ENCODE peak calls at places on chromosomes 11 and 22, in eight cellular contexts. U is left ventricle myocardium inferior, H is OCI-LY7, D is progenitor cell of endocrine pancreas, L is omental fat pad, Y is colonic mucosa, O is activated T-cell treated with anti-CD3 and anti-CD28 coated beads for 4 hours, T is lower leg skin. W is an unnamed sample.

GRCh38 chr11:126432525-126432924 is 77.0 kb downstream of the ST3GAL4 start:
- DNase-seq in L (no peak), D (no peak), U (peak; percentile 38), T (no peak), O (no peak), Y (no peak), H (no peak), W (no peak)

GRCh38 chr22:37643225-37643847 is 3.9 kb downstream of the SH3BP1 start:
- DNase-seq in U (peak; percentile 87), L (peak; percentile 96), D (peak; percentile 90), Y (peak; percentile 93), T (peak; percentile 81), H (peak; percentile 79), O (peak; percentile 88), W (peak; percentile 65)

GRCh38 chr11:102036757-102037156 is 10.5 kb upstream of the CFAP300 start:
- DNase-seq in H (no peak), O (no peak), T (no peak), U (no peak), L (no peak), Y (no peak), D (no peak), W (no peak)

GRCh38 chr11:36818410-36818809 is 220.4 kb upstream of the RAG2 start:
- DNase-seq in O (no peak), L (no peak), D (no peak), Y (no peak), T (no peak), U (no peak), H (no peak), W (no peak)

GRCh38 chr11:33716236-33716635 is 15.6 kb upstream of the C11orf91 start:
- DNase-seq in D (no peak), O (no peak), T (no peak), H (peak; percentile 36), L (no peak), Y (no peak), U (no peak), W (peak; percentile 14)

GRCh38 chr11:33769542-33769941 is 4.8 kb downstream of the FBXO3 start:
- DNase-seq in L (no peak), U (no peak), D (no peak), O (no peak), T (no peak), Y (no peak), H (no peak), W (no peak)

GRCh38 chr11:65931773-65932557 is 12.7 kb downstream of the DRAP1 start:
- DNase-seq in U (no peak), O (no peak), L (no peak), H (no peak), Y (no peak), T (no peak), D (no peak), W (no peak)

GRCh38 chr11:73758451-73758850 is 2.4 kb downstream of the RAB6A start:
- DNase-seq in L (no peak), H (no peak), U (no peak), O (no peak), Y (no peak), T (no peak), D (no peak), W (no peak)

GRCh38 chr22:36838119-36839030 is 21.5 kb upstream of the PVALB start:
- DNase-seq in H (no peak), T (no peak), L (no peak), O (no peak), Y (no peak), U (no peak), D (no peak), W (no peak)

GRCh38 chr11:130908770-130909625 is 7.3 kb downstream of the SNX19 start:
- DNase-seq in Y (no peak), H (no peak), O (no peak), L (no peak), U (no peak), D (no peak), T (no peak), W (no peak)

GRCh38 chr22:44576311-44577260 is 78.6 kb upstream of the RTL6 start:
- DNase-seq in D (no peak), Y (no peak), T (no peak), O (no peak), U (no peak), L (peak; percentile 12), H (no peak), W (no peak)

GRCh38 chr11:69002101-69002742 is 10.8 kb downstream of the MRGPRF start:
- DNase-seq in U (no peak), Y (peak; percentile 16), H (no peak), O (no peak), L (peak; percentile 22), T (no peak), D (peak; percentile 3), W (no peak)

GRCh38 chr22:38423512-38424503 is 31.2 kb downstream of the KCNJ4 start:
- DNase-seq in D (no peak), L (no peak), O (no peak), U (no peak), H (no peak), T (no peak), Y (peak; percentile 47), W (peak; percentile 19)

GRCh38 chr11:103825469-103825868 is 211.0 kb upstream of the DDI1 start:
- DNase-seq in H (no peak), Y (no peak), D (no peak), T (no peak), U (no peak), L (no peak), O (no peak), W (no peak)

GRCh38 chr11:59076876-59077571 is 9.1 kb upstream of the GLYATL1B start:
- DNase-seq in H (peak; percentile 87), O (no peak), T (no peak), L (no peak), Y (no peak), U (no peak), D (no peak), W (peak; percentile 76)

GRCh38 chr22:39348909-39349505 is 784 bp upstream of the SYNGR1 start:
- DNase-seq in T (no peak), D (no peak), O (no peak), Y (no peak), L (no peak), U (peak; percentile 33), H (no peak), W (peak; percentile 82)

GRCh38 chr11:58609723-58610122 is 12.7 kb upstream of the CNTF start:
- DNase-seq in D (no peak), H (no peak), T (no peak), U (no peak), L (no peak), O (no peak), Y (no peak), W (peak; percentile 60)

GRCh38 chr11:36622431-36623136 is 24.5 kb upstream of the RAG2 start:
- DNase-seq in L (no peak), D (no peak), Y (no peak), U (no peak), H (peak; percentile 14), O (no peak), T (no peak), W (peak; percentile 15)

GRCh38 chr11:14861680-14862079 is 30.4 kb downstream of the CYP2R1 start:
- DNase-seq in U (no peak), L (no peak), O (no peak), Y (peak; percentile 86), H (no peak), T (no peak), D (no peak), W (peak; percentile 39)

GRCh38 chr22:37330200-37331033 is 48.1 kb downstream of the CYTH4 start:
- DNase-seq in Y (peak; percentile 73), U (no peak), T (no peak), H (peak; percentile 87), L (no peak), D (peak; percentile 81), O (no peak), W (peak; percentile 81)

GRCh38 chr11:130476200-130476921 is 27.9 kb downstream of the ADAMTS15 start:
- DNase-seq in H (no peak), D (no peak), O (no peak), Y (peak; percentile 12), T (peak; percentile 12), U (peak; percentile 50), L (no peak), W (no peak)

GRCh38 chr22:37242395-37242918 is 1.6 kb downstream of the RAC2 start:
- DNase-seq in U (peak; percentile 55), O (peak; percentile 87), H (peak; percentile 89), D (no peak), L (no peak), Y (peak; percentile 68), T (peak; percentile 63), W (peak; percentile 95)

GRCh38 chr22:45552580-45553332 is 50.1 kb downstream of the FBLN1 start:
- DNase-seq in L (no peak), H (no peak), T (no peak), Y (peak; percentile 41), D (no peak), U (peak; percentile 77), O (no peak), W (peak; percentile 97)

GRCh38 chr11:12180257-12181205 is 70.1 kb downstream of the MICAL2 start:
- DNase-seq in H (no peak), D (no peak), O (no peak), L (no peak), U (no peak), T (no peak), Y (no peak), W (no peak)

GRCh38 chr22:31240011-31240410 is 27.9 kb downstream of the LIMK2 start:
- DNase-seq in L (no peak), O (no peak), Y (no peak), D (no peak), U (no peak), T (no peak), H (no peak), W (no peak)

GRCh38 chr11:114059984-114060401 is 482 bp downstream of the ZBTB16 start:
- DNase-seq in T (no peak), Y (peak; percentile 58), L (no peak), U (peak; percentile 45), O (no peak), H (no peak), D (no peak), W (peak; percentile 22)

W was measured in MV-4-11.